ENCODE peak calls at places on chromosomes 6 and 20, in five cellular contexts. One of them, this sample, is unnamed.

GRCh38 chr6:4377635-4378034 is 242.3 kb upstream of the ECI2 start:
- DNase-seq in iPS DF 6.9: no peak
- DNase-seq in adrenal gland: no peak
- DNase-seq in CD8-positive, alpha-beta memory T cell: no peak
- DNase-seq in mucosa of descending colon: no peak
- DNase-seq in this sample: no peak

GRCh38 chr20:45780159-45780558 is 11.5 kb downstream of the WFDC3 start:
- DNase-seq in CD8-positive, alpha-beta memory T cell: no peak
- DNase-seq in adrenal gland: no peak
- DNase-seq in mucosa of descending colon: no peak
- DNase-seq in iPS DF 6.9: no peak
- DNase-seq in this sample: no peak

GRCh38 chr6:52420668-52421358 is 671 bp downstream of the EFHC1 start:
- DNase-seq in iPS DF 6.9: no peak
- DNase-seq in CD8-positive, alpha-beta memory T cell: no peak
- DNase-seq in mucosa of descending colon: peak; percentile 43
- DNase-seq in adrenal gland: no peak
- DNase-seq in this sample: no peak

GRCh38 chr6:53496797-53497196 is 48.1 kb downstream of the GCLC start:
- DNase-seq in iPS DF 6.9: no peak
- DNase-seq in adrenal gland: no peak
- DNase-seq in CD8-positive, alpha-beta memory T cell: no peak
- DNase-seq in mucosa of descending colon: no peak
- DNase-seq in this sample: no peak

GRCh38 chr6:170424634-170425126 is 118.1 kb downstream of the FAM120B start:
- DNase-seq in adrenal gland: no peak
- DNase-seq in mucosa of descending colon: no peak
- DNase-seq in CD8-positive, alpha-beta memory T cell: no peak
- DNase-seq in iPS DF 6.9: no peak
- DNase-seq in this sample: no peak

GRCh38 chr20:9454781-9455180 is 59.6 kb upstream of the LAMP5 start:
- DNase-seq in CD8-positive, alpha-beta memory T cell: no peak
- DNase-seq in iPS DF 6.9: no peak
- DNase-seq in mucosa of descending colon: no peak
- DNase-seq in adrenal gland: no peak
- DNase-seq in this sample: no peak

GRCh38 chr20:48350291-48350988 is 477.4 kb downstream of the PREX1 start:
- DNase-seq in mucosa of descending colon: no peak
- DNase-seq in adrenal gland: no peak
- DNase-seq in CD8-positive, alpha-beta memory T cell: no peak
- DNase-seq in iPS DF 6.9: peak; percentile 63
- DNase-seq in this sample: no peak

GRCh38 chr6:128605961-128606360 is 85.6 kb upstream of the PTPRK start:
- DNase-seq in adrenal gland: no peak
- DNase-seq in iPS DF 6.9: no peak
- DNase-seq in CD8-positive, alpha-beta memory T cell: no peak
- DNase-seq in mucosa of descending colon: no peak
- DNase-seq in this sample: no peak

GRCh38 chr20:61589055-61589385 is 337.0 kb downstream of the CDH4 start:
- DNase-seq in iPS DF 6.9: no peak
- DNase-seq in CD8-positive, alpha-beta memory T cell: no peak
- DNase-seq in mucosa of descending colon: no peak
- DNase-seq in adrenal gland: no peak
- DNase-seq in this sample: no peak

GRCh38 chr6:158680441-158680840 is 30.6 kb downstream of the SYTL3 start:
- DNase-seq in mucosa of descending colon: no peak
- DNase-seq in iPS DF 6.9: no peak
- DNase-seq in CD8-positive, alpha-beta memory T cell: no peak
- DNase-seq in adrenal gland: no peak
- DNase-seq in this sample: no peak

GRCh38 chr20:6533828-6534388 is 233.6 kb upstream of the BMP2 start:
- DNase-seq in iPS DF 6.9: no peak
- DNase-seq in mucosa of descending colon: no peak
- DNase-seq in CD8-positive, alpha-beta memory T cell: no peak
- DNase-seq in adrenal gland: no peak
- DNase-seq in this sample: no peak

GRCh38 chr20:25859649-25860530 is 163.2 kb upstream of the ZNF337 start:
- DNase-seq in adrenal gland: peak; percentile 59
- DNase-seq in iPS DF 6.9: no peak
- DNase-seq in CD8-positive, alpha-beta memory T cell: peak; percentile 77
- DNase-seq in mucosa of descending colon: peak; percentile 77
- DNase-seq in this sample: no peak

GRCh38 chr6:85392379-85392778 is 57.5 kb upstream of the NT5E start:
- DNase-seq in adrenal gland: no peak
- DNase-seq in CD8-positive, alpha-beta memory T cell: no peak
- DNase-seq in mucosa of descending colon: no peak
- DNase-seq in iPS DF 6.9: no peak
- DNase-seq in this sample: no peak

GRCh38 chr20:44911264-44911921 is 1.5 kb downstream of the PABPC1L start:
- DNase-seq in adrenal gland: peak; percentile 38
- DNase-seq in mucosa of descending colon: peak; percentile 80
- DNase-seq in CD8-positive, alpha-beta memory T cell: peak; percentile 59
- DNase-seq in iPS DF 6.9: peak; percentile 72
- DNase-seq in this sample: peak; percentile 68

GRCh38 chr6:105746130-105746505 is 340.0 kb upstream of the PRDM1 start:
- DNase-seq in adrenal gland: no peak
- DNase-seq in iPS DF 6.9: no peak
- DNase-seq in CD8-positive, alpha-beta memory T cell: no peak
- DNase-seq in mucosa of descending colon: no peak
- DNase-seq in this sample: no peak

GRCh38 chr6:150924808-150925654 is 59.5 kb downstream of the MTHFD1L start:
- DNase-seq in CD8-positive, alpha-beta memory T cell: no peak
- DNase-seq in adrenal gland: no peak
- DNase-seq in iPS DF 6.9: no peak
- DNase-seq in mucosa of descending colon: no peak
- DNase-seq in this sample: no peak

GRCh38 chr6:28425942-28426541 is 17.2 kb downstream of the ZSCAN23 start:
- DNase-seq in iPS DF 6.9: no peak
- DNase-seq in mucosa of descending colon: no peak
- DNase-seq in CD8-positive, alpha-beta memory T cell: no peak
- DNase-seq in adrenal gland: no peak
- DNase-seq in this sample: no peak

GRCh38 chr6:140581601-140582000 is 1207.2 kb upstream of the CITED2 start:
- DNase-seq in adrenal gland: no peak
- DNase-seq in iPS DF 6.9: no peak
- DNase-seq in mucosa of descending colon: no peak
- DNase-seq in CD8-positive, alpha-beta memory T cell: no peak
- DNase-seq in this sample: no peak

GRCh38 chr20:3084986-3085360 is 449 bp upstream of the AVP start:
- DNase-seq in adrenal gland: no peak
- DNase-seq in CD8-positive, alpha-beta memory T cell: no peak
- DNase-seq in mucosa of descending colon: no peak
- DNase-seq in iPS DF 6.9: no peak
- DNase-seq in this sample: no peak

GRCh38 chr6:159979136-159979874 is 10.4 kb downstream of the IGF2R start:
- DNase-seq in iPS DF 6.9: no peak
- DNase-seq in mucosa of descending colon: peak; percentile 44
- DNase-seq in CD8-positive, alpha-beta memory T cell: peak; percentile 70
- DNase-seq in adrenal gland: peak; percentile 73
- DNase-seq in this sample: no peak

GRCh38 chr20:25283221-25283951 is 35.5 kb downstream of the PYGB start:
- DNase-seq in iPS DF 6.9: no peak
- DNase-seq in CD8-positive, alpha-beta memory T cell: peak; percentile 36
- DNase-seq in mucosa of descending colon: peak; percentile 28
- DNase-seq in adrenal gland: peak; percentile 10
- DNase-seq in this sample: no peak

GRCh38 chr20:4026093-4026601 is 10.8 kb upstream of the RNF24 start:
- DNase-seq in iPS DF 6.9: no peak
- DNase-seq in mucosa of descending colon: no peak
- DNase-seq in adrenal gland: no peak
- DNase-seq in CD8-positive, alpha-beta memory T cell: no peak
- DNase-seq in this sample: no peak

GRCh38 chr6:160167547-160168391 is 46.2 kb downstream of the SLC22A1 start:
- DNase-seq in mucosa of descending colon: peak; percentile 62
- DNase-seq in adrenal gland: no peak
- DNase-seq in iPS DF 6.9: no peak
- DNase-seq in CD8-positive, alpha-beta memory T cell: no peak
- DNase-seq in this sample: peak; percentile 49

GRCh38 chr6:90177544-90178293 is 118.9 kb downstream of the BACH2 start:
- DNase-seq in CD8-positive, alpha-beta memory T cell: no peak
- DNase-seq in iPS DF 6.9: no peak
- DNase-seq in adrenal gland: no peak
- DNase-seq in mucosa of descending colon: no peak
- DNase-seq in this sample: no peak

GRCh38 chr6:111030008-111031006 is 48.5 kb downstream of the RPF2 start:
- DNase-seq in mucosa of descending colon: no peak
- DNase-seq in iPS DF 6.9: no peak
- DNase-seq in CD8-positive, alpha-beta memory T cell: no peak
- DNase-seq in adrenal gland: peak; percentile 21
- DNase-seq in this sample: no peak

GRCh38 chr6:7146079-7146828 is 38.5 kb downstream of the RREB1 start:
- DNase-seq in iPS DF 6.9: no peak
- DNase-seq in CD8-positive, alpha-beta memory T cell: no peak
- DNase-seq in mucosa of descending colon: peak; percentile 79
- DNase-seq in adrenal gland: no peak
- DNase-seq in this sample: peak; percentile 42

GRCh38 chr20:49424536-49424935 is 57.9 kb downstream of the KCNB1 start:
- DNase-seq in iPS DF 6.9: no peak
- DNase-seq in mucosa of descending colon: no peak
- DNase-seq in CD8-positive, alpha-beta memory T cell: no peak
- DNase-seq in adrenal gland: no peak
- DNase-seq in this sample: no peak

GRCh38 chr6:12033770-12034169 is 21.7 kb downstream of the HIVEP1 start:
- DNase-seq in adrenal gland: no peak
- DNase-seq in CD8-positive, alpha-beta memory T cell: no peak
- DNase-seq in mucosa of descending colon: no peak
- DNase-seq in iPS DF 6.9: no peak
- DNase-seq in this sample: no peak

GRCh38 chr20:6094038-6094437 is 28.8 kb downstream of the FERMT1 start:
- DNase-seq in CD8-positive, alpha-beta memory T cell: no peak
- DNase-seq in mucosa of descending colon: no peak
- DNase-seq in adrenal gland: no peak
- DNase-seq in iPS DF 6.9: no peak
- DNase-seq in this sample: no peak

GRCh38 chr6:160973856-160974255 is 17.7 kb upstream of the MAP3K4 start:
- DNase-seq in iPS DF 6.9: no peak
- DNase-seq in CD8-positive, alpha-beta memory T cell: no peak
- DNase-seq in adrenal gland: no peak
- DNase-seq in mucosa of descending colon: no peak
- DNase-seq in this sample: no peak

GRCh38 chr6:167119680-167120556 is 3.0 kb upstream of the CCR6 start:
- DNase-seq in iPS DF 6.9: no peak
- DNase-seq in mucosa of descending colon: peak; percentile 60
- DNase-seq in CD8-positive, alpha-beta memory T cell: peak; percentile 71
- DNase-seq in adrenal gland: no peak
- DNase-seq in this sample: peak; percentile 73
- H3K4me1 ChIP-seq in iPS DF 6.9: no peaks in the 10 kb centered on the region
- H3K4me1 ChIP-seq in mucosa of descending colon: peaks cover 13% of the 10 kb centered on the region
- H3K4me1 ChIP-seq in CD8-positive, alpha-beta memory T cell: peaks cover 62% of the 10 kb centered on the region
- H3K4me1 ChIP-seq in adrenal gland: no peaks in the 10 kb centered on the region
- H3K4me1 ChIP-seq in this sample: no peaks in the 10 kb centered on the region

GRCh38 chr20:41011551-41012067 is 17.0 kb upstream of the TOP1 start:
- DNase-seq in mucosa of descending colon: no peak
- DNase-seq in CD8-positive, alpha-beta memory T cell: no peak
- DNase-seq in iPS DF 6.9: no peak
- DNase-seq in adrenal gland: no peak
- DNase-seq in this sample: peak; percentile 76
- H3K4me1 ChIP-seq in mucosa of descending colon: no peaks in the 10 kb centered on the region
- H3K4me1 ChIP-seq in CD8-positive, alpha-beta memory T cell: peaks cover 12% of the 10 kb centered on the region
- H3K4me1 ChIP-seq in iPS DF 6.9: peaks cover 1% of the 10 kb centered on the region
- H3K4me1 ChIP-seq in adrenal gland: peaks cover 20% of the 10 kb centered on the region
- H3K4me1 ChIP-seq in this sample: no peaks in the 10 kb centered on the region

DNA sequence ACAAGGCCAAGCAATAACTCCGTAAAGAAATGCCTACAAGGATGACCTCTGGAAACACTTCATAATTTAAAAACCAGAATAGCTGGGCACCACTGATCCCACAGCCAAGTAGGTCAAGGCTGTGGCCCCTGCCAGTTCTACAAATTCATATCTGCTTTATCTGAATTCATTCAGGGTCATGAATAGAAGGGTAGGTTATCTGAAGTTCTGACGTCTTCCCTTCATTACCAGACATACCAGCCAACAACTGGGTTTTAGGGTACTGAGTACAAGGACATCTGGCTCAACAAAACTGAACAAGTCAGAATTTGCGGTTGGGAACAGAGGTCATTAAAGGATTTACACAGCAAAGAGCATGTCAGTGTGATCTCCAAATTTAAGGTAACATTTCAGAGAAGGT is 26.0 kb downstream of the MAP3K5 start:
- DNase-seq in adrenal gland: peak; percentile 78
- DNase-seq in iPS DF 6.9: no peak
- DNase-seq in CD8-positive, alpha-beta memory T cell: no peak
- DNase-seq in mucosa of descending colon: no peak
- DNase-seq in this sample: no peak
- H3K4me1 ChIP-seq in adrenal gland: peaks cover 94% of the 10 kb centered on the region
- H3K4me1 ChIP-seq in iPS DF 6.9: peaks cover 2% of the 10 kb centered on the region
- H3K4me1 ChIP-seq in CD8-positive, alpha-beta memory T cell: peaks cover 62% of the 10 kb centered on the region
- H3K4me1 ChIP-seq in mucosa of descending colon: peaks cover 18% of the 10 kb centered on the region
- H3K4me1 ChIP-seq in this sample: peaks cover 38% of the 10 kb centered on the region

GRCh38 chr20:22999756-23000155 is 35.4 kb upstream of the SSTR4 start:
- DNase-seq in adrenal gland: no peak
- DNase-seq in iPS DF 6.9: no peak
- DNase-seq in mucosa of descending colon: no peak
- DNase-seq in CD8-positive, alpha-beta memory T cell: no peak
- DNase-seq in this sample: no peak
- H3K4me1 ChIP-seq in adrenal gland: no peaks in the 10 kb centered on the region
- H3K4me1 ChIP-seq in iPS DF 6.9: no peaks in the 10 kb centered on the region
- H3K4me1 ChIP-seq in mucosa of descending colon: no peaks in the 10 kb centered on the region
- H3K4me1 ChIP-seq in CD8-positive, alpha-beta memory T cell: no peaks in the 10 kb centered on the region
- H3K4me1 ChIP-seq in this sample: no peaks in the 10 kb centered on the region

DNA sequence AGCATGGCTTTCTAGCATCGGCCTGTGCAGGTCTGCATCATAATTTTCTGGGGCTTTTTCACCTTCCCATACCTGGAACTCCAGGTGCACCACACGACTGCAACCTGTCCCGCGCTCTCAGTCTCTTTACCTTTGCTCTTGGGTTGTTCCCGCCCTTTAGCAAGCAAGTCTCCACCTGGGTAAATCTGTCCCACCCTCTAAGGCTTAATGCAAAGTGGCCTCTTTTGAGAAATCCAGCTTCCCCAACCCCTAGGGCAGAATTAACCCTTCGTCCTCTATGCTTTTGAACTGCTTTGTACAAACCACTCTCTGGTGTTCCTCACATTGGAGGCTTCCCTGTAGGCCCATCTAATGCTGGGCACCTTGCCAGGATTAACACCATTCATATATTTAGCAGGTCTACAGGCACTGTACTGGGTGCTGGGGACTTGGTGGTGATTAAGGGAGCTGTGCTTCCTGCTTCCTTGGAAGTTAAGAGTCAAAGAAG is 2.8 kb downstream of the ITPR3 start:
- DNase-seq in CD8-positive, alpha-beta memory T cell: no peak
- DNase-seq in iPS DF 6.9: no peak
- DNase-seq in adrenal gland: no peak
- DNase-seq in mucosa of descending colon: peak; percentile 58
- DNase-seq in this sample: no peak
- H3K4me1 ChIP-seq in CD8-positive, alpha-beta memory T cell: peaks cover 41% of the 10 kb centered on the region
- H3K4me1 ChIP-seq in iPS DF 6.9: peaks cover 15% of the 10 kb centered on the region
- H3K4me1 ChIP-seq in adrenal gland: peaks cover 37% of the 10 kb centered on the region
- H3K4me1 ChIP-seq in mucosa of descending colon: peaks cover 56% of the 10 kb centered on the region
- H3K4me1 ChIP-seq in this sample: no peaks in the 10 kb centered on the region